ENCODE peak calls at places on chromosomes 3 and 15, in four cellular contexts. One of them, this sample, is unnamed.

GRCh38 chr3:85141-85540 is 111.4 kb upstream of the CHL1 start:
- DNase-seq in NCI-H774: no peak
- DNase-seq in CD8-positive, alpha-beta T cell: no peak
- DNase-seq in LoVo: no peak
- DNase-seq in this sample: no peak

GRCh38 chr15:31954364-31954763 is 76.0 kb upstream of the CHRNA7 start:
- DNase-seq in NCI-H774: no peak
- DNase-seq in CD8-positive, alpha-beta T cell: no peak
- DNase-seq in LoVo: no peak
- DNase-seq in this sample: no peak

GRCh38 chr3:63972196-63972595 is 51.1 kb downstream of the PSMD6 start:
- DNase-seq in NCI-H774: no peak
- DNase-seq in CD8-positive, alpha-beta T cell: no peak
- DNase-seq in LoVo: no peak
- DNase-seq in this sample: no peak

GRCh38 chr3:7637694-7638093 is 776.8 kb downstream of the GRM7 start:
- DNase-seq in NCI-H774: no peak
- DNase-seq in CD8-positive, alpha-beta T cell: no peak
- DNase-seq in LoVo: no peak
- DNase-seq in this sample: no peak

GRCh38 chr3:31762888-31763351 is 218.1 kb downstream of the OSBPL10 start:
- DNase-seq in NCI-H774: no peak
- DNase-seq in CD8-positive, alpha-beta T cell: no peak
- DNase-seq in LoVo: no peak
- DNase-seq in this sample: no peak

GRCh38 chr3:129015388-129016105 is 14.4 kb downstream of the EFCC1 start:
- DNase-seq in NCI-H774: no peak
- DNase-seq in CD8-positive, alpha-beta T cell: peak
- DNase-seq in LoVo: no peak
- DNase-seq in this sample: no peak

GRCh38 chr3:171192176-171192854 is 165.8 kb upstream of the SLC2A2 start:
- DNase-seq in NCI-H774: no peak
- DNase-seq in CD8-positive, alpha-beta T cell: no peak
- DNase-seq in LoVo: peak
- DNase-seq in this sample: no peak

GRCh38 chr3:18372786-18373405 is 52.2 kb downstream of the SATB1 start:
- DNase-seq in NCI-H774: no peak
- DNase-seq in CD8-positive, alpha-beta T cell: no peak
- DNase-seq in LoVo: no peak
- DNase-seq in this sample: no peak

GRCh38 chr3:141125351-141125750 is 74.2 kb downstream of the SPSB4 start:
- DNase-seq in NCI-H774: no peak
- DNase-seq in CD8-positive, alpha-beta T cell: no peak
- DNase-seq in LoVo: no peak
- DNase-seq in this sample: no peak

GRCh38 chr3:172848910-172849309 is 98.4 kb downstream of the ECT2 start:
- DNase-seq in NCI-H774: no peak
- DNase-seq in CD8-positive, alpha-beta T cell: no peak
- DNase-seq in LoVo: no peak
- DNase-seq in this sample: no peak

GRCh38 chr15:78077053-78077859 is at the start of gene TBC1D2B:
- DNase-seq in NCI-H774: peak
- DNase-seq in CD8-positive, alpha-beta T cell: peak
- DNase-seq in LoVo: peak
- DNase-seq in this sample: peak

GRCh38 chr3:44890852-44891251 is 16.4 kb downstream of the TGM4 start:
- DNase-seq in NCI-H774: no peak
- DNase-seq in CD8-positive, alpha-beta T cell: no peak
- DNase-seq in LoVo: no peak
- DNase-seq in this sample: no peak

GRCh38 chr3:168248383-168249047 is 152.8 kb upstream of the GOLIM4 start:
- DNase-seq in NCI-H774: peak
- DNase-seq in CD8-positive, alpha-beta T cell: no peak
- DNase-seq in LoVo: no peak
- DNase-seq in this sample: no peak

GRCh38 chr15:38163651-38164050 is 89.0 kb upstream of the SPRED1 start:
- DNase-seq in NCI-H774: no peak
- DNase-seq in CD8-positive, alpha-beta T cell: no peak
- DNase-seq in LoVo: peak
- DNase-seq in this sample: no peak

GRCh38 chr3:27392950-27393679 is 23.9 kb upstream of the NEK10 start:
- DNase-seq in NCI-H774: no peak
- DNase-seq in CD8-positive, alpha-beta T cell: no peak
- DNase-seq in LoVo: no peak
- DNase-seq in this sample: no peak

GRCh38 chr3:151356791-151357460 is 27.6 kb upstream of the P2RY13 start:
- DNase-seq in NCI-H774: peak
- DNase-seq in CD8-positive, alpha-beta T cell: no peak
- DNase-seq in LoVo: no peak
- DNase-seq in this sample: no peak

GRCh38 chr15:90099072-90099867 is 3.0 kb downstream of the IDH2 start:
- DNase-seq in NCI-H774: no peak
- DNase-seq in CD8-positive, alpha-beta T cell: no peak
- DNase-seq in LoVo: no peak
- DNase-seq in this sample: no peak